ENCODE peak calls at places on chromosomes 13 and 19, in six cellular contexts. K, T, N, G, U and M are unnamed samples.

GRCh38 chr13:47211106-47211505 is 314.3 kb upstream of the HTR2A start:
- DNase-seq in K (peak), T (no peak), N (no peak), G (no peak), U (no peak), M (no peak)

GRCh38 chr19:4851551-4852290 is 15.7 kb downstream of the PLIN3 start:
- DNase-seq in K (peak), T (peak), N (no peak), G (peak), U (peak), M (peak)

GRCh38 chr13:36543671-36544070 is 111.4 kb downstream of the CCNA1 start:
- DNase-seq in K (no peak), T (peak), N (no peak), G (no peak), U (no peak), M (no peak)

GRCh38 chr13:51576754-51577153 is 7.5 kb upstream of the WDFY2 start:
- DNase-seq in K (no peak), T (no peak), N (no peak), G (no peak), U (no peak), M (no peak)

GRCh38 chr13:27600712-27601111 is 19.6 kb downstream of the LNX2 start:
- DNase-seq in K (no peak), T (no peak), N (no peak), G (no peak), U (no peak), M (no peak)

GRCh38 chr19:44839272-44839671 is 6.8 kb upstream of the NECTIN2 start:
- DNase-seq in K (no peak), T (no peak), N (no peak), G (no peak), U (no peak), M (no peak)

GRCh38 chr13:25692156-25692555 is 320.4 kb downstream of the ATP8A2 start:
- DNase-seq in K (no peak), T (no peak), N (no peak), G (no peak), U (no peak), M (no peak)

GRCh38 chr13:98990701-98991100 is 12.8 kb upstream of the DOCK9 start:
- DNase-seq in K (no peak), T (no peak), N (no peak), G (no peak), U (no peak), M (no peak)

GRCh38 chr19:29516821-29517395 is 8.9 kb upstream of the VSTM2B start:
- DNase-seq in K (no peak), T (no peak), N (no peak), G (no peak), U (no peak), M (peak)

GRCh38 chr19:46840157-46840942 is 10.3 kb downstream of the AP2S1 start:
- DNase-seq in K (peak), T (peak), N (peak), G (peak), U (peak), M (peak)

GRCh38 chr19:19436137-19436691 is 30.7 kb downstream of the GATAD2A start:
- DNase-seq in K (no peak), T (no peak), N (no peak), G (no peak), U (no peak), M (no peak)

GRCh38 chr13:98950705-98951104 is 27.2 kb downstream of the DOCK9 start:
- DNase-seq in K (no peak), T (no peak), N (no peak), G (no peak), U (no peak), M (no peak)

GRCh38 chr19:18601875-18602274 is 4.7 kb downstream of the CRLF1 start:
- DNase-seq in K (no peak), T (no peak), N (no peak), G (no peak), U (no peak), M (no peak)

GRCh38 chr13:40442191-40442590 is 224.2 kb downstream of the FOXO1 start:
- DNase-seq in K (no peak), T (no peak), N (no peak), G (no peak), U (no peak), M (no peak)

GRCh38 chr13:110263906-110264305 is 43.1 kb downstream of the COL4A1 start:
- DNase-seq in K (no peak), T (no peak), N (no peak), G (no peak), U (peak), M (no peak)

GRCh38 chr13:97367016-97367415 is 67.0 kb upstream of the RAP2A start:
- DNase-seq in K (peak), T (no peak), N (peak), G (no peak), U (no peak), M (no peak)

GRCh38 chr13:94641432-94641941 is 39.8 kb downstream of the GPR180 start:
- DNase-seq in K (peak), T (peak), N (peak), G (no peak), U (no peak), M (no peak)